ENCODE peak calls at places on chromosomes 13 and 19, in ten cellular contexts. D is A172; I is NCI-H2081; M is activated naive CD4-positive, alpha-beta T cell treated with Interleukin-2 at 50 U/mL for 16 hours; V is naive thymus-derived CD8-positive, alpha-beta T cell; T is DMS79; R is anterior cingulate cortex; O is left ventricle myocardium inferior; Q is mucosa of descending colon; C is CD8-positive, alpha-beta T cell. L is an unnamed sample.

GRCh38 chr19:48724796-48725753 is 5.5 kb upstream of the MAMSTR start:
- DNase-seq in D (peak), I (peak), M (no peak), V (no peak), T (no peak), R (no peak), O (peak), Q (peak), C (no peak), L (peak)

GRCh38 chr19:33444238-33444992 is 70.9 kb downstream of the CEBPG start:
- DNase-seq in D (no peak), I (no peak), M (no peak), V (no peak), T (no peak), R (no peak), O (peak), Q (no peak), C (no peak), L (no peak)

GRCh38 chr19:18896421-18896841 is 473 bp upstream of the CERS1 start:
- DNase-seq in D (no peak), I (no peak), M (no peak), V (no peak), T (no peak), R (peak), O (no peak), Q (peak), C (no peak), L (no peak)

GRCh38 chr13:97849305-97849704 is 104.2 kb upstream of the IPO5 start:
- DNase-seq in D (peak), I (peak), M (no peak), V (no peak), T (peak), R (no peak), O (no peak), Q (no peak), C (no peak), L (no peak)

GRCh38 chr13:67118277-67118676 is 111.9 kb downstream of the PCDH9 start:
- DNase-seq in D (no peak), I (no peak), M (no peak), V (no peak), T (no peak), R (no peak), O (no peak), Q (no peak), C (no peak), L (no peak)

GRCh38 chr19:4343845-4344713 is 717 bp downstream of the MPND start:
- DNase-seq in D (no peak), I (no peak), M (no peak), V (no peak), T (no peak), R (no peak), O (no peak), Q (no peak), C (peak), L (no peak)

GRCh38 chr19:49861541-49862410 is 5.6 kb downstream of the PNKP start:
- DNase-seq in D (no peak), I (no peak), M (no peak), V (no peak), T (no peak), R (no peak), O (no peak), Q (peak), C (no peak), L (no peak)

GRCh38 chr19:34639491-34640085 is 37.4 kb downstream of the SCGB2B2 start:
- DNase-seq in D (peak), I (peak), M (peak), V (peak), T (no peak), R (no peak), O (no peak), Q (no peak), C (peak), L (peak)

GRCh38 chr19:43618921-43619261 is 538 bp downstream of the ZNF428 start:
- DNase-seq in D (no peak), I (no peak), M (peak), V (peak), T (peak), R (no peak), O (no peak), Q (no peak), C (peak), L (no peak)

GRCh38 chr13:41467546-41467945 is 10.2 kb downstream of the RGCC start:
- DNase-seq in D (no peak), I (no peak), M (no peak), V (no peak), T (no peak), R (peak), O (no peak), Q (no peak), C (no peak), L (no peak)